ENCODE peak calls at places on chromosomes 4 and X, in nine cellular contexts. R, T, K, M, Q, O, A, N and P are unnamed samples.

GRCh38 chrX:125205918-125206665 is 113.6 kb upstream of the TEX13C start:
- DNase-seq in R (no peak), T (no peak), K (no peak), M (no peak), Q (no peak), O (no peak), A (peak; percentile 60), N (no peak), P (peak; percentile 3)

GRCh38 chr4:158870282-158871049 is 101.6 kb downstream of the FNIP2 start:
- DNase-seq in R (no peak), T (no peak), K (no peak), M (no peak), Q (no peak), O (no peak), A (no peak), N (no peak), P (no peak)

GRCh38 chrX:56564182-56564885 is 907 bp downstream of the UBQLN2 start:
- DNase-seq in R (peak; percentile 58), T (peak; percentile 37), K (peak; percentile 21), M (peak; percentile 49), Q (peak; percentile 46), O (no peak), A (no peak), N (peak; percentile 19), P (peak; percentile 39)

GRCh38 chrX:153580700-153581386 is 18.1 kb downstream of the CCNQ start:
- DNase-seq in R (no peak), T (no peak), K (peak; percentile 1), M (no peak), Q (no peak), O (no peak), A (no peak), N (no peak), P (no peak)

GRCh38 chr4:1644906-1645657 is 39.0 kb downstream of the FAM53A start:
- DNase-seq in R (peak; percentile 68), T (peak; percentile 43), K (peak; percentile 63), M (no peak), Q (peak; percentile 5), O (no peak), A (peak; percentile 95), N (no peak), P (peak; percentile 18)

GRCh38 chrX:52425710-52426245 is 57.0 kb downstream of the XAGE2 start:
- DNase-seq in R (no peak), T (peak; percentile 90), K (peak; percentile 57), M (peak; percentile 42), Q (peak; percentile 40), O (no peak), A (no peak), N (peak; percentile 0), P (peak; percentile 0)

GRCh38 chr4:90069151-90069550 is 58.0 kb upstream of the CCSER1 start:
- DNase-seq in R (no peak), T (no peak), K (peak; percentile 0), M (peak; percentile 21), Q (no peak), O (no peak), A (no peak), N (no peak), P (peak; percentile 56)

GRCh38 chrX:48086119-48086518 is 14.7 kb upstream of the ZNF630 start:
- DNase-seq in R (no peak), T (no peak), K (peak; percentile 5), M (no peak), Q (no peak), O (no peak), A (no peak), N (no peak), P (no peak)

GRCh38 chr4:126705271-126705670 is 927.5 kb upstream of the INTU start:
- DNase-seq in R (no peak), T (no peak), K (no peak), M (peak; percentile 16), Q (no peak), O (no peak), A (no peak), N (peak; percentile 28), P (peak; percentile 28)

GRCh38 chr4:147094228-147094627 is 148.6 kb upstream of the TTC29 start:
- DNase-seq in R (no peak), T (no peak), K (no peak), M (no peak), Q (no peak), O (no peak), A (no peak), N (no peak), P (no peak)
- TF ChIP-seq CTCF in R (no peak), T (peak; percentile 17), K (peak; percentile 23), M (no peak), Q (no peak), O (peak; percentile 54), A (no peak), N (peak; percentile 50), P (peak; percentile 31)

DNA sequence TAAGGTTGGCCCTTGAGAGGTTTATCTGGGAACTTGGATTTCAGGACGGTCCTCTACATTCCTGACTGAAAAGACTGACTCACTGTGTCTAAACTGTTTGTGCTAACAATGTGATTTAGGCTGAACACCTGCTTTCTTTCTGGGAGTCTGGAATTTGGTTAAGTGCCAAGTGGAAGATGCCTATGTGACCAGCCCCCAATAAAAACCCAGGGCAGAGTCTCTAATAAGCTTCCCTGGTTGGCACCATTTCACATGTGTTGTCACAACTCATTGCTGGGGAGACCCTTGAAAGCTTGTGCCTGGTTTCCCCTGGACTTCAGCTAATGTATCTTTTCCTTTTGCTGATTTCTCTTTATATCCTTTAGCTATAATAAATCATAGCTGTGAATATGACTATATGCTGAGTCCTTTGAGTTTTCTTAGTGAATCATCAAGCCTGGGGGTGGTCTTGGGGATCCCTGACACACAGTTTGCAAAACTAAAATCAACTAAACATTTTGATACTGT is 55.1 kb downstream of the GPR82 start:
- DNase-seq in R (no peak), T (peak; percentile 49), K (peak; percentile 28), M (peak; percentile 85), Q (peak; percentile 83), O (no peak), A (no peak), N (peak; percentile 65), P (peak; percentile 64)
- TF ChIP-seq CTCF in R (no peak), T (no peak), K (no peak), M (no peak), Q (no peak), O (no peak), A (no peak), N (no peak), P (no peak)

GRCh38 chr4:148302416-148302815 is 139.8 kb downstream of the NR3C2 start:
- DNase-seq in R (no peak), T (no peak), K (no peak), M (no peak), Q (no peak), O (no peak), A (no peak), N (no peak), P (no peak)
- TF ChIP-seq CTCF in R (no peak), T (no peak), K (no peak), M (no peak), Q (no peak), O (no peak), A (no peak), N (no peak), P (no peak)

GRCh38 chr4:3785292-3785565 is 19.0 kb downstream of the ADRA2C start:
- DNase-seq in R (no peak), T (no peak), K (no peak), M (no peak), Q (no peak), O (no peak), A (no peak), N (no peak), P (no peak)

GRCh38 chr4:3788366-3788660 is 22.1 kb downstream of the ADRA2C start:
- DNase-seq in R (no peak), T (no peak), K (no peak), M (no peak), Q (no peak), O (no peak), A (no peak), N (no peak), P (no peak)

GRCh38 chr4:3784469-3785291 is 18.5 kb downstream of the ADRA2C start:
- DNase-seq in R (no peak), T (no peak), K (no peak), M (no peak), Q (no peak), O (no peak), A (no peak), N (no peak), P (no peak)

GRCh38 chr4:3787489-3788365 is 21.5 kb downstream of the ADRA2C start:
- DNase-seq in R (no peak), T (no peak), K (no peak), M (no peak), Q (no peak), O (no peak), A (no peak), N (no peak), P (no peak)

GRCh38 chr4:3786196-3786869 is 20.1 kb downstream of the ADRA2C start:
- DNase-seq in R (no peak), T (no peak), K (no peak), M (no peak), Q (no peak), O (no peak), A (no peak), N (no peak), P (no peak)
- TF ChIP-seq CTCF in R (no peak), T (no peak), K (no peak), M (no peak), Q (no peak), O (no peak), A (no peak), N (peak; percentile 31), P (no peak)

GRCh38 chr4:108013332-108013731 is 23.6 kb downstream of the HADH start:
- DNase-seq in R (no peak), T (no peak), K (no peak), M (no peak), Q (no peak), O (no peak), A (no peak), N (no peak), P (no peak)

GRCh38 chr4:108018884-108019187 is 29.1 kb downstream of the HADH start:
- DNase-seq in R (no peak), T (no peak), K (no peak), M (no peak), Q (no peak), O (no peak), A (no peak), N (no peak), P (no peak)

GRCh38 chr4:108013955-108014354 is 24.3 kb downstream of the HADH start:
- DNase-seq in R (no peak), T (no peak), K (no peak), M (no peak), Q (no peak), O (no peak), A (no peak), N (no peak), P (no peak)

GRCh38 chr4:108018038-108018883 is 28.6 kb downstream of the HADH start:
- DNase-seq in R (peak; percentile 73), T (peak; percentile 86), K (peak; percentile 87), M (peak; percentile 77), Q (peak; percentile 80), O (peak; percentile 79), A (peak; percentile 84), N (peak; percentile 75), P (peak; percentile 79)
- TF ChIP-seq CTCF in R (peak; percentile 84), T (peak; percentile 90), K (peak; percentile 88), M (peak; percentile 84), Q (peak; percentile 94), O (peak; percentile 94), A (peak; percentile 43), N (peak; percentile 95), P (peak; percentile 87)